ENCODE peak calls at places on chromosome 19, in eight cellular contexts. C is PC-9, Y is ovary, B is MCF 10A, I is fibroblast of lung, R is fibroblast of the aortic adventitia, Q is AG09319, Z is colonic mucosa. M is an unnamed sample.
A peak's percentile ranks its signal among the peaks of the same experiment; 100 is the strongest.

GRCh38 chr19:35399231-35399630 is 28.4 kb downstream of the GPR42 start:
- DNase-seq in Y (no peak), I (no peak), C (no peak), Q (no peak), Z (no peak), B (no peak), R (no peak), M (no peak)

GRCh38 chr19:52724701-52725514 is 9.9 kb downstream of the ZNF611 start:
- DNase-seq in Z (no peak), Q (no peak), I (no peak), Y (no peak), R (no peak), B (no peak), C (no peak), M (no peak)

GRCh38 chr19:18795540-18795939 is 4.4 kb upstream of the COMP start:
- DNase-seq in I (no peak), R (peak; percentile 53), Q (no peak), Z (no peak), Y (no peak), B (no peak), C (peak; percentile 54), M (no peak)

GRCh38 chr19:4682417-4683200 is 12.5 kb upstream of the MYDGF start:
- DNase-seq in C (no peak), B (no peak), R (no peak), I (no peak), Z (no peak), Q (no peak), Y (no peak), M (no peak)

GRCh38 chr19:57789288-57789687 is 19.8 kb downstream of the ZNF586 start:
- DNase-seq in Z (no peak), Q (no peak), Y (no peak), B (no peak), R (no peak), I (no peak), C (no peak), M (no peak)

GRCh38 chr19:56823417-56823816 is 17.1 kb downstream of the PEG3 start:
- DNase-seq in B (no peak), R (no peak), Q (no peak), Y (no peak), C (no peak), I (no peak), Z (no peak), M (peak; percentile 60)

GRCh38 chr19:54684537-54684936 is 21.8 kb downstream of the LILRB4 start:
- DNase-seq in B (peak; percentile 75), C (peak; percentile 6), Q (no peak), R (no peak), Z (no peak), I (no peak), Y (no peak), M (no peak)

GRCh38 chr19:35833972-35834371 is 18.3 kb downstream of the NPHS1 start:
- DNase-seq in Y (no peak), R (no peak), Q (no peak), Z (no peak), B (no peak), C (no peak), I (no peak), M (no peak)

GRCh38 chr19:1465191-1466016 is 13.6 kb downstream of the C19orf25 start:
- DNase-seq in Z (peak; percentile 63), Y (no peak), C (no peak), I (peak; percentile 39), R (no peak), B (peak; percentile 55), Q (no peak), M (no peak)

GRCh38 chr19:34253711-34254551 is 423 bp upstream of the GARRE1 start:
- DNase-seq in Y (peak; percentile 92), R (peak; percentile 35), Q (no peak), Z (peak; percentile 94), I (peak; percentile 55), B (peak; percentile 64), C (no peak), M (peak; percentile 91)

GRCh38 chr19:51710163-51710562 is 13.6 kb downstream of the HAS1 start:
- DNase-seq in B (no peak), Y (no peak), I (no peak), C (no peak), Z (no peak), R (peak; percentile 32), Q (no peak), M (no peak)

GRCh38 chr19:29565171-29565570 is 39.4 kb downstream of the VSTM2B start:
- DNase-seq in Y (no peak), Q (no peak), R (no peak), Z (no peak), I (no peak), B (no peak), C (no peak), M (no peak)

GRCh38 chr19:33071887-33072286 is 7.2 kb upstream of the RHPN2 start:
- DNase-seq in Y (no peak), B (peak; percentile 23), I (no peak), Q (no peak), C (no peak), Z (no peak), R (no peak), M (no peak)

GRCh38 chr19:13152854-13153626 is 2.8 kb downstream of the IER2 start:
- DNase-seq in Y (peak; percentile 97), R (peak; percentile 96), Q (peak; percentile 91), C (peak; percentile 97), Z (peak; percentile 99), B (peak; percentile 98), I (peak; percentile 95), M (peak; percentile 98)
- TF ChIP-seq CTCF in Y (peak; percentile 6), R (no peak), Q (peak; percentile 6), C (peak; percentile 32), Z (no peak), B (no peak), I (peak; percentile 19), M (peak; percentile 35)

GRCh38 chr19:11698231-11698630 is 40.5 kb downstream of the ZNF823 start:
- DNase-seq in B (no peak), Q (no peak), Y (no peak), C (no peak), R (no peak), I (no peak), Z (no peak), M (no peak)

GRCh38 chr19:11697284-11697855 is 41.4 kb downstream of the ZNF823 start:
- DNase-seq in C (no peak), I (no peak), Q (no peak), B (no peak), R (no peak), Y (no peak), Z (no peak), M (no peak)

GRCh38 chr19:11694533-11695439 is 44.0 kb downstream of the ZNF823 start:
- DNase-seq in R (peak; percentile 84), B (peak; percentile 65), Y (peak; percentile 96), I (peak; percentile 89), Z (peak; percentile 99), C (peak; percentile 94), Q (peak; percentile 75), M (peak; percentile 97)

GRCh38 chr19:11692127-11692790 is 46.5 kb downstream of the ZNF823 start:
- DNase-seq in C (no peak), B (no peak), R (no peak), Z (no peak), I (no peak), Q (no peak), Y (no peak), M (no peak)

DNA sequence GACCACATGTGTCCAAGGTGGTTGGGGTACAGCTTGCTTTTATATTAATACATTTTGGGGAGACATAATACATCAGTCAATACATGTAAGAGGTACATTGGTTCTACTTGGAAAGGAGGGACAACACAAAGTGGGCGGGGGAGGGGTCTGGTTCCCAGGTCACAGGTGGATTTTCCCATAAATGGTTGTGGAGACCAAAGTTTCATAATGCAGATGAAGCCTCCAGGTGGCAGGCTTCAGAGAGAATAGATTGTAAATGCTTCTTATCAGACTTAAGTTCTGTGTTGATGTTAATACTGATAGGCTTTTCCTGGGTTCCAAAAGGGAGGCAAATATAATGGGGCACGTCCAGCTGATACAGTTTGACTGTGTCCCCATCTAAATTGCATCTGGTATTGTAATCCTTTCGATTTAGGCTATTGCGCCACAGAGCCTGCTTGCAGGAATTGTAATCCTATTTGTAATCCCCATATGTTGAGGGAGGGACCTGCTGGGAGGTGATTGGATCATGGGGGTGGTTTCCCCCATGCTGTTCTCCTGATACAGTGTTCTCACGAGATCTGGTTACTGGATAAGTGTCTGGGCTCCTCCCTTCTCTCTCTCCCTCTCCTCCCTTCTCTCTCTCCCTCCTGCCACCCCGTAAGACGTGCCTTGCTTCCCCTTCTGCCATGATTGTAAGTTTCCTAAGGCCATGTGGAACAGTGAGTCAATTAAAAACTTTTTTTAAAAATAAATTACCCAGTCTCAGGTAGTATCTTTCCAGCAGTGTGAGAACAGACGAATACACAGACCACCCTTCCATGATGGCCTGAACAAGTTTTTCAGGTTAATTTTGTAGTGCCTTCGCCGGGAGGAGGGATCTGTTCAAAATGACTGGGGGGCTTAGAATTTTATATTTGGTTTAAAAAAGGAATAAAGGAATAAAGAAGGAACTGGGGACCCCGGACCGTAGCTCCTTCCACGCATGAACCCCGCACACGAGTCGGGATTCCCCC is 44.9 kb downstream of the ZNF823 start:
- DNase-seq in Q (peak; percentile 70), C (peak; percentile 28), Z (peak; percentile 26), Y (no peak), R (peak; percentile 61), I (peak; percentile 83), B (peak; percentile 21), M (no peak)
- TF ChIP-seq CTCF in Q (no peak), C (peak; percentile 46), Z (peak; percentile 13), Y (no peak), R (no peak), I (no peak), B (no peak), M (peak; percentile 15)

DNA sequence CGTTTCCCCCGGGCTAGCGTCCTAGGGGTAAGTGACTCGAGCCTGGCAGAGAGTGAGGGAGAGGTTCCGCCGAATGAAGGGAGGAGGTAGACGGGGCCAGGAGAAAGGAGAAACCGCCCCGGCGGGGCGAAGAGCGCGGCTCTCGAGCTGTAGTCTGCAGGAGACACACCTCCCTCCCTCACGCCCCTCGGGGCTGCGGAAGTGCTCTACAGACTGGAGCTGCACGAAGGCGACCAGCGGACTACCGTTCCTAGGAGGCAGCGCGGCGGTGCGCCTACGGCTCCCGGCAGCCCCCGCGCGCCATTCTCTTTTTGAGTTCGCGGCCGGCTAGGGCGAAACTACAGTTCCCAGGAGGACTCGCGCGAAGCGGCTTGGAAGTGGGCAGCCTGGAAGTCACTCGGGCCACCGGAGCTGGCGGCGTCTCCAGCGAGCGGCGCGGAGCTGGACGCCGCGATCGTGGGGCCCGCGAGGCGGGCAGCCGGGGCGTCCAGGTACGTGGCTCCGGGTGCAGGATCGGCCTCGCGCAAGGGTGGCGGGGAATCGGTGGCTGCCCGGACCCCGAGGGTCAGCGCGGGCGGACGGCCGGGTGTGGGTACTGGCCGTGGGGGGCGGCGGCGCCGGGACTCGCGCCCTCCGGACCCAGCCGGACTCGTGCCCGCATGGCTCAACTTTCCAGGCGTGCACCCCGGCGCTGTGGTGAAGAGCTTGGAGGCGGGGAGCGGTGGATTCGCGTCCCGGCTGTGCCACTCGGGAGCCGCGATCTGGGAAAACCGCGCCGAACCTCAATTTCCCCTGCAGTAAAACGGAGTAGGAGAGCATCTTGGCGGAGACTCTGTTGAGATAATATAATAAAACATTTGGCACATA is at the start of gene SIPA1L3:
- DNase-seq in Y (peak; percentile 92), R (peak; percentile 93), C (peak; percentile 97), B (peak; percentile 97), Q (peak; percentile 82), Z (peak; percentile 96), I (peak; percentile 94), M (peak; percentile 98)
- TF ChIP-seq CTCF in Y (no peak), R (no peak), C (no peak), B (no peak), Q (no peak), Z (no peak), I (no peak), M (no peak)

DNA sequence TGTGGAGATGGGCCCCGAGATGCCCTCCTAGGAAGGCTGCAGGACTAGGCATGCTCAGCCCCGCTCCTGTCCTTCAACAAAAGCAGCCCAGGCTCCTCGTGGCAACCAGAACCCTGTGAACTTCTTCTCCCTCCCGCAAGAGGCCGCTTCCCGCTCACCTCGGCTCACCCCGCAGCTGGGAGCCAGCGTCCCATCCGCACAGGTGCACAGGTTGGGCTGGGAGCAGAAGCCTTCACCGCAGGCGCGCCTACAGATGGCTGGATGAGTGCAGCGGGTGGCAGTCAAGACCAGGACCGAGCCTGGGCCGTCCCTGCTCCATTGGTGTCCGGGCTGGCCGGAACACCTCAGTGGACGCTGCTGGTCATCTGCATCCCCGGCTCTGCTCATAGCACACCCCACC is 3.4 kb downstream of the FBN3 start:
- DNase-seq in Z (no peak), C (no peak), R (no peak), Y (no peak), Q (no peak), B (no peak), I (no peak), M (no peak)
- TF ChIP-seq CTCF in Z (no peak), C (no peak), R (no peak), Y (no peak), Q (no peak), B (no peak), I (no peak), M (no peak)

M was measured in osteocyte.